ENCODE peak calls at places on chromosomes 3 and 15, in four cellular contexts. H is brain microvascular endothelial cell; T is stimulated activated CD4-positive, alpha-beta T cell treated with anti-CD3 and anti-CD28 coated beads, Interleukin-1b, Interleukin-23, amount 100 ng/mL, for 24 hours; K is nephron progenitor cell. E is an unnamed sample.

GRCh38 chr15:68492855-68493254 is 60.9 kb upstream of the ITGA11 start:
- DNase-seq in H (peak), T (no peak), K (no peak), E (peak)

GRCh38 chr3:153158961-153159735 is 2.9 kb upstream of the RAP2B start:
- DNase-seq in H (no peak), T (no peak), K (no peak), E (no peak)

GRCh38 chr15:83413054-83413719 is 34.0 kb upstream of the SH3GL3 start:
- DNase-seq in H (no peak), T (no peak), K (no peak), E (no peak)

GRCh38 chr3:194053136-194053535 is 82.8 kb upstream of the HES1 start:
- DNase-seq in H (no peak), T (no peak), K (no peak), E (no peak)

GRCh38 chr3:119245778-119246177 is 5.1 kb upstream of the B4GALT4 start:
- DNase-seq in H (no peak), T (no peak), K (no peak), E (peak)

GRCh38 chr3:170585937-170586310 is at the start of gene SLC7A14:
- DNase-seq in H (peak), T (no peak), K (no peak), E (peak)

GRCh38 chr3:172343117-172343516 is 105.1 kb downstream of the GHSR start:
- DNase-seq in H (no peak), T (no peak), K (no peak), E (no peak)

GRCh38 chr3:133269393-133269792 is 130.5 kb upstream of the BFSP2 start:
- DNase-seq in H (no peak), T (no peak), K (no peak), E (no peak)

GRCh38 chr3:62876064-62876463 is 848 bp upstream of the CADPS start:
- DNase-seq in H (peak), T (no peak), K (peak), E (peak)

GRCh38 chr3:11583638-11584046 is 60.1 kb downstream of the VGLL4 start:
- DNase-seq in H (no peak), T (no peak), K (no peak), E (no peak)

GRCh38 chr3:110929811-110930210 is 141.8 kb upstream of the NECTIN3 start:
- DNase-seq in H (peak), T (no peak), K (no peak), E (no peak)

GRCh38 chr3:13712682-13713180 is 163.8 kb downstream of the FBLN2 start:
- DNase-seq in H (no peak), T (no peak), K (no peak), E (no peak)

GRCh38 chr3:109098245-109098644 is 19.7 kb downstream of the MORC1 start:
- DNase-seq in H (no peak), T (no peak), K (peak), E (peak)

GRCh38 chr15:77179541-77179998 is 108.7 kb upstream of the TSPAN3 start:
- DNase-seq in H (no peak), T (no peak), K (no peak), E (peak)

GRCh38 chr15:41952003-41952563 is 20.3 kb downstream of the EHD4 start:
- DNase-seq in H (no peak), T (no peak), K (no peak), E (no peak)

GRCh38 chr3:178623666-178624255 is 87.5 kb downstream of the KCNMB2 start:
- DNase-seq in H (no peak), T (no peak), K (no peak), E (no peak)

GRCh38 chr3:1055870-1056269 is 37.0 kb upstream of the CNTN6 start:
- DNase-seq in H (no peak), T (no peak), K (no peak), E (no peak)

GRCh38 chr3:159417761-159418160 is 570.9 kb upstream of the IL12A start:
- DNase-seq in H (no peak), T (no peak), K (no peak), E (no peak)

GRCh38 chr3:138465451-138465850 is 31.0 kb downstream of the ESYT3 start:
- DNase-seq in H (no peak), T (no peak), K (no peak), E (no peak)

GRCh38 chr3:194023501-194024280 is 112.3 kb upstream of the HES1 start:
- DNase-seq in H (no peak), T (no peak), K (no peak), E (no peak)

GRCh38 chr3:14801668-14802067 is 17.1 kb upstream of the FGD5 start:
- DNase-seq in H (no peak), T (no peak), K (no peak), E (no peak)

GRCh38 chr3:46992231-46992630 is 12.8 kb downstream of the NBEAL2 start:
- DNase-seq in H (no peak), T (no peak), K (no peak), E (no peak)

GRCh38 chr15:65923264-65923663 is 54.0 kb downstream of the RAB11A start:
- DNase-seq in H (no peak), T (no peak), K (no peak), E (no peak)

GRCh38 chr15:92101706-92102434 is 248.4 kb downstream of the SLCO3A1 start:
- DNase-seq in H (no peak), T (no peak), K (no peak), E (no peak)

GRCh38 chr15:33026614-33027013 is 167.9 kb downstream of the FMN1 start:
- DNase-seq in H (no peak), T (no peak), K (no peak), E (no peak)

GRCh38 chr15:88257311-88257901 is 867 bp upstream of the NTRK3 start:
- DNase-seq in H (no peak), T (no peak), K (peak), E (peak)

E was measured in cardiac muscle cell.